ENCODE peak calls at places on chromosomes 3 and 15, in six cellular contexts. R, V, C, O, L and A are unnamed samples.

GRCh38 chr3:127673191-127674098 is 693 bp downstream of the ABTB1 start:
- DNase-seq in R (peak), C (peak), O (peak), L (no peak), V (no peak), A (no peak)

GRCh38 chr15:31332681-31333071 is 6.0 kb downstream of the KLF13 start:
- DNase-seq in R (no peak), V (no peak), L (no peak), O (no peak), C (no peak), A (no peak)

GRCh38 chr3:42019144-42019952 is 57.4 kb upstream of the ULK4 start:
- DNase-seq in R (no peak), V (no peak), C (no peak), L (no peak), O (peak), A (no peak)

GRCh38 chr15:101358895-101359294 is 63.8 kb upstream of the SNRPA1 start:
- DNase-seq in C (no peak), O (no peak), R (no peak), V (no peak), L (no peak), A (no peak)

GRCh38 chr3:182609575-182610156 is 183.6 kb upstream of the ATP11B start:
- DNase-seq in O (no peak), L (no peak), V (peak), C (no peak), R (no peak), A (no peak)

GRCh38 chr15:35308802-35309201 is 223.7 kb upstream of the NANOGP8 start:
- DNase-seq in L (peak), O (no peak), C (no peak), R (no peak), V (no peak), A (peak)

GRCh38 chr3:197809356-197810020 is 18.4 kb downstream of the LRCH3 start:
- DNase-seq in V (no peak), C (no peak), O (no peak), L (no peak), R (no peak), A (no peak)

GRCh38 chr15:70857547-70858265 is 3.7 kb upstream of the LARP6 start:
- DNase-seq in R (no peak), L (no peak), C (no peak), V (no peak), O (no peak), A (no peak)

GRCh38 chr3:125054436-125055164 is 1.2 kb downstream of the HEG1 start:
- DNase-seq in L (no peak), C (peak), O (peak), R (no peak), V (no peak), A (no peak)

GRCh38 chr15:101127503-101128076 is 124.3 kb downstream of the CHSY1 start:
- DNase-seq in C (peak), L (peak), V (peak), O (peak), R (peak), A (peak)

GRCh38 chr3:31230834-31231233 is 301.9 kb upstream of the STT3B start:
- DNase-seq in C (no peak), L (peak), O (no peak), V (no peak), R (no peak), A (no peak)

GRCh38 chr15:67670647-67671305 is 128.3 kb downstream of the MAP2K5 start:
- DNase-seq in V (no peak), O (no peak), L (no peak), C (no peak), R (no peak), A (no peak)

GRCh38 chr3:43243590-43244587 is 42.5 kb upstream of the SNRK start:
- DNase-seq in O (no peak), L (no peak), C (no peak), V (no peak), R (no peak), A (no peak)

GRCh38 chr3:197427013-197427412 is 128.6 kb upstream of the DLG1 start:
- DNase-seq in V (no peak), L (no peak), R (no peak), C (no peak), O (peak), A (no peak)

GRCh38 chr3:47889001-47889757 is 86.2 kb downstream of the DHX30 start:
- DNase-seq in C (no peak), O (no peak), V (no peak), R (no peak), L (no peak), A (no peak)

GRCh38 chr15:88401269-88401971 is 65.8 kb downstream of the MRPL46 start:
- DNase-seq in R (no peak), O (no peak), V (no peak), L (no peak), C (no peak), A (no peak)

GRCh38 chr15:44715142-44715796 is 4.0 kb downstream of the B2M start:
- DNase-seq in C (no peak), L (no peak), O (no peak), R (no peak), V (no peak), A (no peak)

GRCh38 chr3:161104561-161105551 is at the start of gene B3GALNT1:
- DNase-seq in V (peak), R (peak), C (no peak), O (peak), L (peak), A (peak)

GRCh38 chr3:70531063-70531657 is 218.7 kb upstream of the MDFIC2 start:
- DNase-seq in O (no peak), R (no peak), L (peak), C (no peak), V (peak), A (peak)

GRCh38 chr15:66115568-66116206 is 137.9 kb downstream of the MEGF11 start:
- DNase-seq in O (no peak), C (no peak), V (no peak), L (no peak), R (no peak), A (no peak)

GRCh38 chr3:173743111-173743510 is 345.6 kb downstream of the NLGN1 start:
- DNase-seq in L (no peak), C (no peak), O (no peak), V (no peak), R (no peak), A (no peak)

GRCh38 chr3:150449169-150449721 is 41.1 kb downstream of the TSC22D2 start:
- DNase-seq in R (no peak), V (no peak), C (no peak), O (no peak), L (peak), A (no peak)

GRCh38 chr3:16885588-16885903 is 791 bp downstream of the PLCL2 start:
- DNase-seq in R (no peak), C (no peak), O (no peak), V (no peak), L (no peak), A (no peak)